ENCODE peak calls at places on chromosome 4, in ten cellular contexts. One of them, this sample, is unnamed.

GRCh38 chr4:39083164-39083563 is 21.1 kb downstream of the KLHL5 start:
- DNase-seq in iPS DF 6.9: no peak
- DNase-seq in fibroblast of mammary gland: peak
- DNase-seq in GM12865: no peak
- DNase-seq in adipocyte: peak
- DNase-seq in MM.1S: no peak
- DNase-seq in WERI-Rb-1: no peak
- DNase-seq in effector memory CD4-positive, alpha-beta T cell: no peak
- DNase-seq in RWPE2: no peak
- DNase-seq in lower lobe of right lung: no peak
- DNase-seq in this sample: no peak

GRCh38 chr4:20378181-20378580 is 126.5 kb downstream of the SLIT2 start:
- DNase-seq in iPS DF 6.9: no peak
- DNase-seq in fibroblast of mammary gland: no peak
- DNase-seq in GM12865: no peak
- DNase-seq in adipocyte: no peak
- DNase-seq in MM.1S: no peak
- DNase-seq in WERI-Rb-1: no peak
- DNase-seq in effector memory CD4-positive, alpha-beta T cell: no peak
- DNase-seq in RWPE2: no peak
- DNase-seq in lower lobe of right lung: no peak
- DNase-seq in this sample: no peak

GRCh38 chr4:56656346-56656643 is 24.8 kb downstream of the HOPX start:
- DNase-seq in iPS DF 6.9: no peak
- DNase-seq in fibroblast of mammary gland: no peak
- DNase-seq in GM12865: peak
- DNase-seq in adipocyte: peak
- DNase-seq in MM.1S: peak
- DNase-seq in WERI-Rb-1: peak
- DNase-seq in effector memory CD4-positive, alpha-beta T cell: no peak
- DNase-seq in RWPE2: no peak
- DNase-seq in lower lobe of right lung: no peak
- DNase-seq in this sample: no peak

GRCh38 chr4:30269850-30270249 is 450.3 kb upstream of the PCDH7 start:
- DNase-seq in iPS DF 6.9: peak
- DNase-seq in fibroblast of mammary gland: no peak
- DNase-seq in GM12865: no peak
- DNase-seq in adipocyte: no peak
- DNase-seq in MM.1S: no peak
- DNase-seq in WERI-Rb-1: no peak
- DNase-seq in effector memory CD4-positive, alpha-beta T cell: no peak
- DNase-seq in RWPE2: no peak
- DNase-seq in lower lobe of right lung: no peak
- DNase-seq in this sample: no peak

GRCh38 chr4:94634266-94634665 is 123.5 kb upstream of the BMPR1B start:
- DNase-seq in iPS DF 6.9: no peak
- DNase-seq in fibroblast of mammary gland: peak
- DNase-seq in GM12865: no peak
- DNase-seq in adipocyte: no peak
- DNase-seq in MM.1S: no peak
- DNase-seq in WERI-Rb-1: no peak
- DNase-seq in effector memory CD4-positive, alpha-beta T cell: no peak
- DNase-seq in RWPE2: no peak
- DNase-seq in lower lobe of right lung: no peak
- DNase-seq in this sample: no peak

GRCh38 chr4:143270266-143270838 is 66.3 kb upstream of the GAB1 start:
- DNase-seq in iPS DF 6.9: no peak
- DNase-seq in fibroblast of mammary gland: peak
- DNase-seq in GM12865: no peak
- DNase-seq in adipocyte: no peak
- DNase-seq in MM.1S: no peak
- DNase-seq in WERI-Rb-1: no peak
- DNase-seq in effector memory CD4-positive, alpha-beta T cell: no peak
- DNase-seq in RWPE2: no peak
- DNase-seq in lower lobe of right lung: no peak
- DNase-seq in this sample: no peak

GRCh38 chr4:133624744-133625143 is 475.6 kb downstream of the PCDH10 start:
- DNase-seq in iPS DF 6.9: no peak
- DNase-seq in fibroblast of mammary gland: no peak
- DNase-seq in GM12865: no peak
- DNase-seq in adipocyte: no peak
- DNase-seq in MM.1S: no peak
- DNase-seq in WERI-Rb-1: peak
- DNase-seq in effector memory CD4-positive, alpha-beta T cell: no peak
- DNase-seq in RWPE2: no peak
- DNase-seq in lower lobe of right lung: no peak
- DNase-seq in this sample: no peak

GRCh38 chr4:3532714-3533336 is 603 bp upstream of the LRPAP1 start:
- DNase-seq in iPS DF 6.9: no peak
- DNase-seq in fibroblast of mammary gland: no peak
- DNase-seq in GM12865: no peak
- DNase-seq in adipocyte: no peak
- DNase-seq in MM.1S: no peak
- DNase-seq in WERI-Rb-1: no peak
- DNase-seq in effector memory CD4-positive, alpha-beta T cell: no peak
- DNase-seq in RWPE2: no peak
- DNase-seq in lower lobe of right lung: no peak
- DNase-seq in this sample: peak

GRCh38 chr4:57080781-57081650 is 29.2 kb downstream of the IGFBP7 start:
- DNase-seq in iPS DF 6.9: no peak
- DNase-seq in fibroblast of mammary gland: peak
- DNase-seq in GM12865: peak
- DNase-seq in adipocyte: peak
- DNase-seq in MM.1S: no peak
- DNase-seq in WERI-Rb-1: no peak
- DNase-seq in effector memory CD4-positive, alpha-beta T cell: no peak
- DNase-seq in RWPE2: peak
- DNase-seq in lower lobe of right lung: no peak
- DNase-seq in this sample: no peak

DNA sequence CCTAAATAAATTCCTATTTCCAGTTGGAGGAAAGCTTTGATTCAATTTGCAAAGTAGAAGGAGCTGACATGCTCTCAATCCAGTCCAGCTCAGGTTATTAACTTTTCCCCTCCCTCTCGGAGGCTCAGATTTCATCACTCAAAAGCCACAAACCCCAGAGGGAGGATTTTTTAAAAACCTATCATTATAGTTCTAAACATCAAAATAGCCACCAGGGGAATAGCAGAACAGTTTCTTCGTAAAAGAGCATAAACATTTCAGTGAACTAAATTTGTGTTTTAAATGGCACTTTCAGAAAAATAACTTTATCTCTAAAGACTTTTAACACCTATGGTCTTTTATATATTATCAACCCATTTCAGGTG is 8.8 kb downstream of the GPRIN3 start:
- DNase-seq in iPS DF 6.9: no peak
- DNase-seq in fibroblast of mammary gland: peak
- DNase-seq in GM12865: no peak
- DNase-seq in adipocyte: peak
- DNase-seq in MM.1S: peak
- DNase-seq in WERI-Rb-1: no peak
- DNase-seq in effector memory CD4-positive, alpha-beta T cell: no peak
- DNase-seq in RWPE2: no peak
- DNase-seq in lower lobe of right lung: no peak
- DNase-seq in this sample: peak
- H3K4me3 ChIP-seq in iPS DF 6.9: no peak
- H3K4me3 ChIP-seq in fibroblast of mammary gland: no peak
- H3K4me3 ChIP-seq in GM12865: no peak
- H3K4me3 ChIP-seq in adipocyte: peak
- H3K4me3 ChIP-seq in MM.1S: peak
- H3K4me3 ChIP-seq in WERI-Rb-1: no peak
- H3K4me3 ChIP-seq in effector memory CD4-positive, alpha-beta T cell: peak
- H3K4me3 ChIP-seq in RWPE2: no peak
- H3K4me3 ChIP-seq in lower lobe of right lung: peak
- H3K4me3 ChIP-seq in this sample: peak

DNA sequence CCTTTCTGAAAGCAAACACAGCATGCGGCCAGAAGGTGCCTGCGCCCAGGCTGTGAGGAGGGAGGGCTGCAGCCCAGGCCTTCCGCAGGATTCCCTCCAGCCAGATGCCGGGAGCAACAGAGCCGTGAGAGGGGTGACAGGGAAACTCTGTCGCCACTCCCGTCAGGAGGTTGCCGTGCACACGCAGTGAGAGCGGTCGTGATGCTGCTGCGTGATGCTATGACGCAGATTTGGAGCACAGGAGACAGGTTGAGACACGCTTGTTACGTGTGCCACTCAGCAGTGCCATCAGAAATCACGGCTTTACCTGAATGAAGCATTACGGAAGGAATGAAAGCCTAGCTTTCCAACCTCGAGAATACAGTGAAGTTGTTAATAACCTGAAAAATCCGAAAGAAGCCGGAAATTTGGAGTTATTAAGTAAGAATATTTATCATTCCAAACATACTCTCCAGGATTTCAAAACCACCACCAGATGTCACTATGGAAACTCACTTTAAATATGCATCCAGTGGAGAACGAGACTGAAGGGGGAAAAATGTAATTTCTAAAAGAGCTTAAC is 54.4 kb downstream of the FAT1 start:
- DNase-seq in iPS DF 6.9: no peak
- DNase-seq in fibroblast of mammary gland: peak
- DNase-seq in GM12865: no peak
- DNase-seq in adipocyte: peak
- DNase-seq in MM.1S: no peak
- DNase-seq in WERI-Rb-1: no peak
- DNase-seq in effector memory CD4-positive, alpha-beta T cell: no peak
- DNase-seq in RWPE2: no peak
- DNase-seq in lower lobe of right lung: no peak
- DNase-seq in this sample: peak
- H3K4me3 ChIP-seq in iPS DF 6.9: no peak
- H3K4me3 ChIP-seq in fibroblast of mammary gland: no peak
- H3K4me3 ChIP-seq in GM12865: no peak
- H3K4me3 ChIP-seq in adipocyte: peak
- H3K4me3 ChIP-seq in MM.1S: no peak
- H3K4me3 ChIP-seq in WERI-Rb-1: no peak
- H3K4me3 ChIP-seq in effector memory CD4-positive, alpha-beta T cell: no peak
- H3K4me3 ChIP-seq in RWPE2: no peak
- H3K4me3 ChIP-seq in lower lobe of right lung: no peak
- H3K4me3 ChIP-seq in this sample: no peak

DNA sequence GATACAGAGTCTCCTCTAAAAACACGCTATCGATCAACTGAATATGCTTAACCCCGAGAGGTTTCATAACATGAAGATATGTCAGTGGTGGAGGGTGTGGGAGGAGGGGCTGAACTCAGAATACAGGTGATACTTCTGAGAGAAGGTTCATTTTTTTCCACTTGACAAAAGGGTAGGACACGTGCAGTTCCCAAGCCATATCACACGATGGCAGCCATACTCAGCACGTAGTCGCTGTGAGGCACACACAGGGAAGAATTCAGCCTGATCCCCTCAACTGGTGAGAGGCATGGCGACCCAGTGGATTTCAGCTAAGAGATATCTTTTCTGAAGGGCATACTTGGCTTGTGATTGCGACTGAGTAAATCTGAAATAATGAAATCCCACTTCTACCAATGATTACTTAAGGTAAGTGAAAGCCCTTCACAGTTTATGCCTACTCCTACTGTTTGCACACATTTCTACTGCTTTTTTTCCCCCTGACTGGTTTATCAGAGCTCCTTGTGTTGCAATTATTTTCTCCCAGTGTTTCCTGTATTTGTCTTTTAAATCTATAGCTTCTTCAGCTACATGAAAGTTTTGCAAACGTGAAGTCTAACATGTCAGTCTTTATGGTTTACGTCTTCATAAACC is 133.1 kb downstream of the CORIN start:
- DNase-seq in iPS DF 6.9: peak
- DNase-seq in fibroblast of mammary gland: peak
- DNase-seq in GM12865: peak
- DNase-seq in adipocyte: peak
- DNase-seq in MM.1S: peak
- DNase-seq in WERI-Rb-1: peak
- DNase-seq in effector memory CD4-positive, alpha-beta T cell: no peak
- DNase-seq in RWPE2: no peak
- DNase-seq in lower lobe of right lung: no peak
- DNase-seq in this sample: peak
- H3K4me3 ChIP-seq in iPS DF 6.9: no peak
- H3K4me3 ChIP-seq in fibroblast of mammary gland: no peak
- H3K4me3 ChIP-seq in GM12865: no peak
- H3K4me3 ChIP-seq in adipocyte: no peak
- H3K4me3 ChIP-seq in MM.1S: no peak
- H3K4me3 ChIP-seq in WERI-Rb-1: peak
- H3K4me3 ChIP-seq in effector memory CD4-positive, alpha-beta T cell: no peak
- H3K4me3 ChIP-seq in RWPE2: no peak
- H3K4me3 ChIP-seq in lower lobe of right lung: no peak
- H3K4me3 ChIP-seq in this sample: no peak

GRCh38 chr4:112648263-112649054 is 11.5 kb downstream of the LARP7 start:
- DNase-seq in iPS DF 6.9: peak
- DNase-seq in fibroblast of mammary gland: no peak
- DNase-seq in GM12865: no peak
- DNase-seq in adipocyte: peak
- DNase-seq in MM.1S: no peak
- DNase-seq in WERI-Rb-1: no peak
- DNase-seq in effector memory CD4-positive, alpha-beta T cell: no peak
- DNase-seq in RWPE2: no peak
- DNase-seq in lower lobe of right lung: no peak
- DNase-seq in this sample: no peak
- H3K4me3 ChIP-seq in iPS DF 6.9: peak
- H3K4me3 ChIP-seq in fibroblast of mammary gland: no peak
- H3K4me3 ChIP-seq in GM12865: no peak
- H3K4me3 ChIP-seq in adipocyte: no peak
- H3K4me3 ChIP-seq in MM.1S: no peak
- H3K4me3 ChIP-seq in WERI-Rb-1: no peak
- H3K4me3 ChIP-seq in effector memory CD4-positive, alpha-beta T cell: no peak
- H3K4me3 ChIP-seq in RWPE2: no peak
- H3K4me3 ChIP-seq in lower lobe of right lung: no peak
- H3K4me3 ChIP-seq in this sample: no peak

This sample was measured in Karpas-422.